ENCODE peak calls at places on chromosomes 13 and 19, in ten cellular contexts. One of them, this sample, is unnamed.
A peak's percentile ranks its signal among the peaks of the same experiment; 100 is the strongest.

GRCh38 chr13:52344108-52344507 is 61.9 kb downstream of the THSD1 start:
- DNase-seq in PC-9: no peak
- DNase-seq in choroid plexus epithelial cell: no peak
- DNase-seq in breast epithelium: no peak
- DNase-seq in AG09309: peak; percentile 31
- DNase-seq in cardiac fibroblast: peak; percentile 75
- DNase-seq in GM12864: no peak
- DNase-seq in colonic mucosa: no peak
- DNase-seq in CD4-positive, alpha-beta memory T cell: no peak
- DNase-seq in heart left ventricle: no peak
- DNase-seq in this sample: no peak

GRCh38 chr19:33821871-33822270 is 25.2 kb downstream of the KCTD15 start:
- DNase-seq in PC-9: no peak
- DNase-seq in choroid plexus epithelial cell: no peak
- DNase-seq in breast epithelium: no peak
- DNase-seq in AG09309: no peak
- DNase-seq in cardiac fibroblast: peak; percentile 13
- DNase-seq in GM12864: no peak
- DNase-seq in colonic mucosa: no peak
- DNase-seq in CD4-positive, alpha-beta memory T cell: no peak
- DNase-seq in heart left ventricle: no peak
- DNase-seq in this sample: no peak

GRCh38 chr19:47863514-47863936 is 4.5 kb downstream of the TPRX2 start:
- DNase-seq in PC-9: peak; percentile 87
- DNase-seq in choroid plexus epithelial cell: peak; percentile 83
- DNase-seq in breast epithelium: peak; percentile 83
- DNase-seq in AG09309: no peak
- DNase-seq in cardiac fibroblast: peak; percentile 72
- DNase-seq in GM12864: peak; percentile 8
- DNase-seq in colonic mucosa: peak; percentile 91
- DNase-seq in CD4-positive, alpha-beta memory T cell: peak; percentile 66
- DNase-seq in heart left ventricle: peak; percentile 83
- DNase-seq in this sample: peak; percentile 96

GRCh38 chr13:106063591-106064308 is 471.7 kb downstream of the EFNB2 start:
- DNase-seq in PC-9: no peak
- DNase-seq in choroid plexus epithelial cell: peak; percentile 65
- DNase-seq in breast epithelium: no peak
- DNase-seq in AG09309: peak; percentile 56
- DNase-seq in cardiac fibroblast: peak; percentile 72
- DNase-seq in GM12864: no peak
- DNase-seq in colonic mucosa: no peak
- DNase-seq in CD4-positive, alpha-beta memory T cell: no peak
- DNase-seq in heart left ventricle: no peak
- DNase-seq in this sample: no peak

GRCh38 chr13:43698743-43699142 is 88.0 kb downstream of the ENOX1 start:
- DNase-seq in PC-9: no peak
- DNase-seq in choroid plexus epithelial cell: peak; percentile 68
- DNase-seq in breast epithelium: no peak
- DNase-seq in AG09309: no peak
- DNase-seq in cardiac fibroblast: peak; percentile 63
- DNase-seq in GM12864: no peak
- DNase-seq in colonic mucosa: no peak
- DNase-seq in CD4-positive, alpha-beta memory T cell: no peak
- DNase-seq in heart left ventricle: no peak
- DNase-seq in this sample: no peak

GRCh38 chr19:53463263-53463662 is 4.3 kb upstream of the ZNF813 start:
- DNase-seq in PC-9: no peak
- DNase-seq in choroid plexus epithelial cell: peak; percentile 28
- DNase-seq in breast epithelium: peak; percentile 55
- DNase-seq in AG09309: no peak
- DNase-seq in cardiac fibroblast: peak; percentile 12
- DNase-seq in GM12864: no peak
- DNase-seq in colonic mucosa: peak; percentile 19
- DNase-seq in CD4-positive, alpha-beta memory T cell: no peak
- DNase-seq in heart left ventricle: peak; percentile 73
- DNase-seq in this sample: no peak

GRCh38 chr13:109844396-109844795 is 58.0 kb upstream of the IRS2 start:
- DNase-seq in PC-9: no peak
- DNase-seq in choroid plexus epithelial cell: peak; percentile 56
- DNase-seq in breast epithelium: no peak
- DNase-seq in AG09309: no peak
- DNase-seq in cardiac fibroblast: peak; percentile 39
- DNase-seq in GM12864: no peak
- DNase-seq in colonic mucosa: no peak
- DNase-seq in CD4-positive, alpha-beta memory T cell: no peak
- DNase-seq in heart left ventricle: no peak
- DNase-seq in this sample: no peak

GRCh38 chr13:23654111-23655110 is 84.2 kb downstream of the TNFRSF19 start:
- DNase-seq in PC-9: no peak
- DNase-seq in choroid plexus epithelial cell: peak; percentile 80
- DNase-seq in breast epithelium: no peak
- DNase-seq in AG09309: no peak
- DNase-seq in cardiac fibroblast: peak; percentile 32
- DNase-seq in GM12864: no peak
- DNase-seq in colonic mucosa: no peak
- DNase-seq in CD4-positive, alpha-beta memory T cell: no peak
- DNase-seq in heart left ventricle: peak; percentile 70
- DNase-seq in this sample: no peak

DNA sequence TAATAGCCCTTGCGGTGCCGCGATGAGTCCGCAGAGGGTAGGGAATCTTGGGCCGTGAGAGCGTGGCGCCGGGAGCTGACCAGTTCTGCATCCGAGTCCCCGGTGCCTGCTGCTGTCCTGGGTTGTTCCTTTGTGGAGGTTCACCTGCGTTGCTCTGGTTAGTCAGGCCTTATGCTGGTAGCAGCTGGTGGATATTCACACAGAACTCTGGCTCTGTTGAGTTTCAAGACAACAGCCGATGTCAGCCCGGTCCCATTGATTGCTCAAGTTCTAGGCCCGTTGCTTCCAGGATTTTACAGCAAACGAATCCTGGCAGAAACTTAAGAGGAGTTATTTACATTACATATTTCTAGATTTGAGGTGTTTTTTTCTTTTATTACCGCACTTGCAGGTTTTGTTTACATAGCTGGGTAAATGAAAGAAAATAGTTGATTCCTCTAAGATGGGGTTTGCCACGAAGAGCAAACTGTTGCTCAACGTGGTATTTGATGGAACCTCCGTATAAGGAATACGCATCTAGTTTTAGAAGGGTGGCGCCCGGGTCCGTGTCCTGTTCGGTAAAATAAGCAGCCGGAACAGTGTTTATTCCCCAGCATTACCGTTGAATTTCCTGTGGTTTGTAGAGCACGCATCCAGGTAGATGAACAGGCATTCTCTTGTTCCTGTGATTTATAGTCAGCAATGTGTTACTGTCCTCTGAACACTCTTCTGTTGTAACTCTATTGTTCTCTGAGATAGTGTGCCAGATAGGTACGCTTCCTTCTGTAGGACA is 1.3 kb downstream of the CLDN10 start:
- DNase-seq in PC-9: no peak
- DNase-seq in choroid plexus epithelial cell: no peak
- DNase-seq in breast epithelium: no peak
- DNase-seq in AG09309: no peak
- DNase-seq in cardiac fibroblast: peak; percentile 24
- DNase-seq in GM12864: no peak
- DNase-seq in colonic mucosa: peak; percentile 21
- DNase-seq in CD4-positive, alpha-beta memory T cell: no peak
- DNase-seq in heart left ventricle: no peak
- DNase-seq in this sample: no peak
- H3K4me3 ChIP-seq in PC-9: no peak overlapping the region
- H3K4me3 ChIP-seq in choroid plexus epithelial cell: no peak overlapping the region
- H3K4me3 ChIP-seq in breast epithelium: peak overlapping the region; percentile 3
- H3K4me3 ChIP-seq in AG09309: no peak overlapping the region
- H3K4me3 ChIP-seq in cardiac fibroblast: no peak overlapping the region
- H3K4me3 ChIP-seq in GM12864: no peak overlapping the region
- H3K4me3 ChIP-seq in colonic mucosa: peak overlapping the region; percentile 3
- H3K4me3 ChIP-seq in CD4-positive, alpha-beta memory T cell: no peak overlapping the region
- H3K4me3 ChIP-seq in heart left ventricle: no peak overlapping the region
- H3K4me3 ChIP-seq in this sample: no peak overlapping the region

GRCh38 chr19:35006999-35007365 is 6.9 kb downstream of the GRAMD1A start:
- DNase-seq in PC-9: no peak
- DNase-seq in choroid plexus epithelial cell: no peak
- DNase-seq in breast epithelium: no peak
- DNase-seq in AG09309: no peak
- DNase-seq in cardiac fibroblast: no peak
- DNase-seq in GM12864: no peak
- DNase-seq in colonic mucosa: peak; percentile 27
- DNase-seq in CD4-positive, alpha-beta memory T cell: no peak
- DNase-seq in heart left ventricle: peak; percentile 12
- DNase-seq in this sample: no peak

GRCh38 chr19:35005256-35005977 is 5.3 kb downstream of the GRAMD1A start:
- DNase-seq in PC-9: no peak
- DNase-seq in choroid plexus epithelial cell: no peak
- DNase-seq in breast epithelium: no peak
- DNase-seq in AG09309: no peak
- DNase-seq in cardiac fibroblast: no peak
- DNase-seq in GM12864: no peak
- DNase-seq in colonic mucosa: no peak
- DNase-seq in CD4-positive, alpha-beta memory T cell: no peak
- DNase-seq in heart left ventricle: peak; percentile 14
- DNase-seq in this sample: no peak

GRCh38 chr19:35004517-35005255 is 4.6 kb downstream of the GRAMD1A start:
- DNase-seq in PC-9: no peak
- DNase-seq in choroid plexus epithelial cell: no peak
- DNase-seq in breast epithelium: no peak
- DNase-seq in AG09309: no peak
- DNase-seq in cardiac fibroblast: no peak
- DNase-seq in GM12864: no peak
- DNase-seq in colonic mucosa: no peak
- DNase-seq in CD4-positive, alpha-beta memory T cell: no peak
- DNase-seq in heart left ventricle: peak; percentile 22
- DNase-seq in this sample: no peak

GRCh38 chr19:35008891-35009341 is 8.8 kb downstream of the GRAMD1A start:
- DNase-seq in PC-9: no peak
- DNase-seq in choroid plexus epithelial cell: no peak
- DNase-seq in breast epithelium: no peak
- DNase-seq in AG09309: no peak
- DNase-seq in cardiac fibroblast: no peak
- DNase-seq in GM12864: no peak
- DNase-seq in colonic mucosa: no peak
- DNase-seq in CD4-positive, alpha-beta memory T cell: no peak
- DNase-seq in heart left ventricle: no peak
- DNase-seq in this sample: no peak

GRCh38 chr19:35006342-35006998 is 6.3 kb downstream of the GRAMD1A start:
- DNase-seq in PC-9: peak; percentile 87
- DNase-seq in choroid plexus epithelial cell: peak; percentile 71
- DNase-seq in breast epithelium: no peak
- DNase-seq in AG09309: no peak
- DNase-seq in cardiac fibroblast: peak; percentile 90
- DNase-seq in GM12864: no peak
- DNase-seq in colonic mucosa: peak; percentile 82
- DNase-seq in CD4-positive, alpha-beta memory T cell: no peak
- DNase-seq in heart left ventricle: peak; percentile 9
- DNase-seq in this sample: no peak
- H3K4me3 ChIP-seq in PC-9: peak overlapping the region; percentile 24
- H3K4me3 ChIP-seq in choroid plexus epithelial cell: no peak overlapping the region
- H3K4me3 ChIP-seq in breast epithelium: no peak overlapping the region
- H3K4me3 ChIP-seq in AG09309: no peak overlapping the region
- H3K4me3 ChIP-seq in cardiac fibroblast: no peak overlapping the region
- H3K4me3 ChIP-seq in GM12864: no peak overlapping the region
- H3K4me3 ChIP-seq in colonic mucosa: no peak overlapping the region
- H3K4me3 ChIP-seq in CD4-positive, alpha-beta memory T cell: no peak overlapping the region
- H3K4me3 ChIP-seq in heart left ventricle: no peak overlapping the region
- H3K4me3 ChIP-seq in this sample: no peak overlapping the region

GRCh38 chr13:88637935-88638334 is 966.8 kb downstream of the SLITRK5 start:
- DNase-seq in PC-9: no peak
- DNase-seq in choroid plexus epithelial cell: no peak
- DNase-seq in breast epithelium: no peak
- DNase-seq in AG09309: no peak
- DNase-seq in cardiac fibroblast: no peak
- DNase-seq in GM12864: no peak
- DNase-seq in colonic mucosa: no peak
- DNase-seq in CD4-positive, alpha-beta memory T cell: no peak
- DNase-seq in heart left ventricle: no peak
- DNase-seq in this sample: no peak
- H3K4me3 ChIP-seq in PC-9: no peak overlapping the region
- H3K4me3 ChIP-seq in choroid plexus epithelial cell: no peak overlapping the region
- H3K4me3 ChIP-seq in breast epithelium: no peak overlapping the region
- H3K4me3 ChIP-seq in AG09309: no peak overlapping the region
- H3K4me3 ChIP-seq in cardiac fibroblast: no peak overlapping the region
- H3K4me3 ChIP-seq in GM12864: no peak overlapping the region
- H3K4me3 ChIP-seq in colonic mucosa: no peak overlapping the region
- H3K4me3 ChIP-seq in CD4-positive, alpha-beta memory T cell: no peak overlapping the region
- H3K4me3 ChIP-seq in heart left ventricle: no peak overlapping the region
- H3K4me3 ChIP-seq in this sample: no peak overlapping the region

GRCh38 chr19:29841559-29842367 is 30.0 kb downstream of the CCNE1 start:
- DNase-seq in PC-9: peak; percentile 60
- DNase-seq in choroid plexus epithelial cell: peak; percentile 82
- DNase-seq in breast epithelium: no peak
- DNase-seq in AG09309: no peak
- DNase-seq in cardiac fibroblast: peak; percentile 38
- DNase-seq in GM12864: no peak
- DNase-seq in colonic mucosa: peak; percentile 31
- DNase-seq in CD4-positive, alpha-beta memory T cell: no peak
- DNase-seq in heart left ventricle: no peak
- DNase-seq in this sample: no peak

GRCh38 chr19:29842471-29843179 is 30.8 kb downstream of the CCNE1 start:
- DNase-seq in PC-9: no peak
- DNase-seq in choroid plexus epithelial cell: no peak
- DNase-seq in breast epithelium: no peak
- DNase-seq in AG09309: no peak
- DNase-seq in cardiac fibroblast: no peak
- DNase-seq in GM12864: no peak
- DNase-seq in colonic mucosa: no peak
- DNase-seq in CD4-positive, alpha-beta memory T cell: no peak
- DNase-seq in heart left ventricle: no peak
- DNase-seq in this sample: no peak

GRCh38 chr19:29841209-29841558 is 29.4 kb downstream of the CCNE1 start:
- DNase-seq in PC-9: peak; percentile 30
- DNase-seq in choroid plexus epithelial cell: peak; percentile 7
- DNase-seq in breast epithelium: no peak
- DNase-seq in AG09309: no peak
- DNase-seq in cardiac fibroblast: no peak
- DNase-seq in GM12864: no peak
- DNase-seq in colonic mucosa: no peak
- DNase-seq in CD4-positive, alpha-beta memory T cell: no peak
- DNase-seq in heart left ventricle: no peak
- DNase-seq in this sample: no peak

GRCh38 chr19:29844891-29845575 is 33.2 kb downstream of the CCNE1 start:
- DNase-seq in PC-9: peak; percentile 96
- DNase-seq in choroid plexus epithelial cell: peak; percentile 98
- DNase-seq in breast epithelium: peak; percentile 92
- DNase-seq in AG09309: peak; percentile 49
- DNase-seq in cardiac fibroblast: peak; percentile 91
- DNase-seq in GM12864: peak; percentile 68
- DNase-seq in colonic mucosa: peak; percentile 96
- DNase-seq in CD4-positive, alpha-beta memory T cell: peak; percentile 96
- DNase-seq in heart left ventricle: peak; percentile 94
- DNase-seq in this sample: peak; percentile 92

DNA sequence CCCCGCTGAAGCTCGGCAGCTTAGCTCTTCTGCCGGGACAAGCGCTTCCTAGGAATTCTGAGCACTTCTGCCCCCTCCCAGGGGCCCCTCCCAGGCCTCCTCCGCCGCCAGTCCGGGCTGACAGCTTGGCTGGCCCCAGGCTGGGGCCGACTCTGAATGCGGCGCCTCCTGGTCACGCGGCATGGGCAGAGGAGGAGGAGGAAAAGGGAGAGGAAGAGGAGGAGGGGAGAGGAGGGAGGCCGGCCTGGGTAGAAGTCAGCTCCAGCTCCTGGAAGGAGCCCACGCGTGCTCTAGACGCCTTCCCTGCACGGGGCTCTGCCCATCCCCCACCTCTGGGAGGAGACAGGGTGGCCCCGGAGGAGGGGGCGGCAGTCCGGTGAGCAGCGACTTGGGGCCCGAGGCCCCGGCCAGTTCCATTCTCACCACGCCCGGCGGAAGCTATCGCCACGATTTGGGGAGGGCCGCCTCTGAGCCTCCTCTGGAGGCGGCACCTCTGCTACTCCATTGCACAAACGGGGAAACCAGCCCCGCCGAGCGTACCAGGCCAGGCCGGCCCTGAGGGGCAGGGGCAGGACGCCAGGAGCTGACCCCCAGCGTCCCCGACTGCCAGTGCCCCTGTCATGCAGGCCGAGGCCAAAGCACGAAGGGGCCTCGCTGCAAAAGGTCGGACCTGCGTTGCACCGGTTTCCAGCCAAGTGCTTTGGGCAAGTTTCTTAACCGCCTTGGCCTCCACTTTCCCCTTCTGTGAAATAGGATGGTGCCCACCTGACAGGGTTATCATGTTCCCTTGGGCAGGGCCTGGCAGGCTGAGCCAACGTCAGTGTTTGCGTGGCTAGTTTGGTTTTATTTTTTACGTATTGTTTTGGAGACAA is 31.6 kb downstream of the CCNE1 start:
- DNase-seq in PC-9: peak; percentile 46
- DNase-seq in choroid plexus epithelial cell: peak; percentile 35
- DNase-seq in breast epithelium: no peak
- DNase-seq in AG09309: no peak
- DNase-seq in cardiac fibroblast: no peak
- DNase-seq in GM12864: no peak
- DNase-seq in colonic mucosa: peak; percentile 49
- DNase-seq in CD4-positive, alpha-beta memory T cell: peak; percentile 55
- DNase-seq in heart left ventricle: peak; percentile 47
- DNase-seq in this sample: no peak
- H3K4me3 ChIP-seq in PC-9: peak overlapping the region; percentile 75
- H3K4me3 ChIP-seq in choroid plexus epithelial cell: peak overlapping the region; percentile 52
- H3K4me3 ChIP-seq in breast epithelium: peak overlapping the region; percentile 55
- H3K4me3 ChIP-seq in AG09309: peak overlapping the region; percentile 20
- H3K4me3 ChIP-seq in cardiac fibroblast: peak overlapping the region; percentile 26
- H3K4me3 ChIP-seq in GM12864: peak overlapping the region; percentile 7
- H3K4me3 ChIP-seq in colonic mucosa: peak overlapping the region; percentile 67
- H3K4me3 ChIP-seq in CD4-positive, alpha-beta memory T cell: no peak overlapping the region
- H3K4me3 ChIP-seq in heart left ventricle: peak overlapping the region; percentile 87
- H3K4me3 ChIP-seq in this sample: no peak overlapping the region

This sample was measured in lower leg skin.